ENCODE peak calls at places on chromosomes 12 and 14, in ten cellular contexts. F is tibial nerve; Y is Caco-2; N is natural killer cell; M is GM10248; Z is CD4-positive, alpha-beta T cell; K is fibroblast of villous mesenchyme; C is coronary artery; J is PC-3; W is brain microvascular endothelial cell. T is an unnamed sample.

GRCh38 chr12:51970904-51971646 is 19.6 kb downstream of the ACVR1B start:
- DNase-seq in M (peak), W (no peak), J (peak), K (peak), C (peak), F (no peak), Y (peak), Z (no peak), N (no peak), T (no peak)

GRCh38 chr14:85531594-85532391 is 1.8 kb downstream of the FLRT2 start:
- DNase-seq in J (no peak), W (peak), F (peak), N (no peak), Y (no peak), C (peak), Z (no peak), M (no peak), K (peak), T (peak)

GRCh38 chr14:74014299-74014698 is 4.8 kb downstream of the ENTPD5 start:
- DNase-seq in N (no peak), J (no peak), Y (peak), K (peak), C (no peak), Z (no peak), F (no peak), W (no peak), M (no peak), T (no peak)

GRCh38 chr14:45156067-45156466 is 20.3 kb downstream of the FANCM start:
- DNase-seq in Z (no peak), F (no peak), J (no peak), M (no peak), K (peak), C (no peak), N (no peak), W (no peak), Y (no peak), T (no peak)

GRCh38 chr12:52351196-52352059 is 15.9 kb downstream of the KRT85 start:
- DNase-seq in W (no peak), Z (peak), K (no peak), F (no peak), Y (no peak), N (peak), J (no peak), C (no peak), M (no peak), T (no peak)

GRCh38 chr12:77947746-77948145 is 117.1 kb downstream of the NAV3 start:
- DNase-seq in M (no peak), Y (no peak), K (no peak), W (no peak), C (no peak), F (no peak), Z (no peak), N (no peak), J (no peak), T (no peak)

GRCh38 chr12:15719230-15719629 is 70.0 kb downstream of the EPS8 start:
- DNase-seq in M (no peak), J (peak), Z (no peak), Y (no peak), K (peak), C (no peak), N (no peak), F (no peak), W (no peak), T (no peak)

GRCh38 chr14:105061428-105062047 is 3.7 kb downstream of the GPR132 start:
- DNase-seq in F (no peak), Y (peak), J (no peak), M (peak), N (no peak), K (no peak), W (no peak), C (no peak), Z (no peak), T (no peak)

GRCh38 chr12:118064608-118065007 is 3.6 kb upstream of the WSB2 start:
- DNase-seq in M (no peak), K (no peak), J (no peak), F (no peak), C (no peak), Y (no peak), W (no peak), Z (no peak), N (no peak), T (no peak)
- TF ChIP-seq CTCF in M (peak), K (peak), J (peak), F (no peak), C (no peak), Y (peak), W (peak), Z (no peak), N (no peak), T (peak)

GRCh38 chr14:20606190-20606901 is 15.2 kb upstream of the RNASE12 start:
- DNase-seq in W (peak), Y (peak), K (peak), J (peak), M (no peak), F (no peak), C (no peak), N (no peak), Z (no peak), T (peak)

GRCh38 chr14:20609215-20610001 is 18.2 kb upstream of the RNASE12 start:
- DNase-seq in C (no peak), J (peak), W (peak), K (peak), M (peak), Z (peak), N (peak), Y (peak), F (peak), T (peak)

GRCh38 chr14:20608383-20609095 is 17.4 kb upstream of the RNASE12 start:
- DNase-seq in N (no peak), M (no peak), F (no peak), C (no peak), W (no peak), K (no peak), Z (no peak), J (no peak), Y (no peak), T (no peak)

GRCh38 chr14:20606902-20607242 is 15.7 kb upstream of the RNASE12 start:
- DNase-seq in Z (no peak), N (no peak), J (no peak), M (no peak), C (no peak), K (no peak), W (no peak), F (no peak), Y (no peak), T (no peak)

DNA sequence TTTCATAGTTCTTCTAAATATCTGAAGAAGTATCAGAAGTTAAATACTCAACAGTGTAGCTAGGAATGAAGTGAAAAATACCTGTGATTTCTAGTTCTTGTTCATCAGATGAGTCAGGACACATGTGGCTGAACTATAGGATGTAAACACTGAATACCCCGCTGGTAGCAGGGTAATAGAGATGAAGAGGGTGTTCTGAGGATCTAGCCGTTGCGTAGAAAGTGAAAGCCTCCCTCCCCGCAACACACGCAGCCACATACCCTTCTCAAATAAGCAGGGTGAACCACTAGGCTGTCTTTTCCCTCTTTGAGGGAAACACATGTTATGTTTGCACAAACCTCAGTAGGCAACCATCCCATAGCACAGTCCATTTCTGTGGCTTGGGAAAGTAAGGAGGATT is 16.4 kb upstream of the RNASE12 start:
- DNase-seq in Y (no peak), K (no peak), Z (no peak), F (no peak), W (no peak), M (no peak), N (no peak), C (no peak), J (no peak), T (no peak)
- TF ChIP-seq CTCF in Y (no peak), K (no peak), Z (no peak), F (no peak), W (no peak), M (no peak), N (no peak), C (no peak), J (no peak), T (no peak)

DNA sequence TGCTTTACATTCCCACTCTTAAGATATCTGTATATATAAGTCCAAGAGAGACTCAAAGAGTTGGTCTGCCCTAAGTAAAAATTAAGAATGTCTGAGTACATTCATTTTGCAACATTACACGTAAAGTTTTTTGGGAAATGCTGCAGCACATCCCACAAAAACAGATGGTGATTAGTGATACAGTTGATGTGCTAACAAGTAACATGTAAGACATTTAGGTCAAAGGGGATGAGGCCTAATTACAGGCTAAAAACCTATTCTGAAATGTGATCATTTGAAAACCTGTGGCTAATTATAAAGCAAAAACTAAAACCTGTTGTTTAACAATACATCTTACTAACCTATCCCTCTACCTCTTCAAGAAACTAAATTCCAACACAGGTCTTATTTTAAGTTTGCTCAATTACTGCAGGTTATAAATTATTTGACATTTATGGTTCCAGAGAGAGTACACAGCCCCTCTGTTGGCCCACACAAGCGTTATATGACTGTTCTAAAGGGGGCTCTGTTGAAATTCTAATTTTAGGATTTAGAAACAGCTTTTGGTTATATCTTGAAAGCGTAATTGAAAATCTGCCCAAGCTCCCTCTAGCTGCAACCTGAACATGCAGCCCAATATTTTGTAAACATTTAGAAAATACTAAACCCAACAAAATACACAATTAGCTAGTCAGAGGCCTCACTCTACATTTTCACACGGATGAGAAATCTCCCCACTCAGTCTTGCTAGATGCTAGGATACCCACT is 42.9 kb downstream of the BRAP start:
- DNase-seq in Y (no peak), J (no peak), C (no peak), F (no peak), K (peak), M (no peak), W (no peak), Z (no peak), N (no peak), T (peak)
- TF ChIP-seq CTCF in Y (no peak), J (no peak), C (no peak), F (no peak), K (peak), M (no peak), W (peak), Z (no peak), N (no peak), T (no peak)

GRCh38 chr12:32151552-32151951 is 44.9 kb downstream of the BICD1 start:
- DNase-seq in Z (no peak), N (no peak), J (no peak), W (no peak), F (no peak), C (no peak), M (no peak), Y (no peak), K (no peak), T (no peak)
- TF ChIP-seq CTCF in Z (no peak), N (no peak), J (no peak), W (no peak), F (no peak), C (no peak), M (no peak), Y (no peak), K (no peak), T (no peak)

GRCh38 chr12:107679346-107679745 is 6.3 kb upstream of the PWP1 start:
- DNase-seq in W (no peak), N (no peak), M (no peak), Y (no peak), F (no peak), K (no peak), C (no peak), J (no peak), Z (no peak), T (no peak)

GRCh38 chr12:107684029-107684790 is 1.4 kb upstream of the PWP1 start:
- DNase-seq in J (peak), Z (no peak), N (no peak), K (no peak), F (no peak), C (no peak), W (peak), M (no peak), Y (no peak), T (peak)

GRCh38 chr12:107684990-107685359 is 624 bp upstream of the PWP1 start:
- DNase-seq in M (no peak), K (peak), F (no peak), J (peak), C (no peak), Y (peak), N (no peak), W (peak), Z (no peak), T (peak)

GRCh38 chr12:107681455-107681835 is 4.2 kb upstream of the PWP1 start:
- DNase-seq in Z (no peak), J (no peak), W (no peak), Y (no peak), K (no peak), C (no peak), F (no peak), M (no peak), N (no peak), T (no peak)

DNA sequence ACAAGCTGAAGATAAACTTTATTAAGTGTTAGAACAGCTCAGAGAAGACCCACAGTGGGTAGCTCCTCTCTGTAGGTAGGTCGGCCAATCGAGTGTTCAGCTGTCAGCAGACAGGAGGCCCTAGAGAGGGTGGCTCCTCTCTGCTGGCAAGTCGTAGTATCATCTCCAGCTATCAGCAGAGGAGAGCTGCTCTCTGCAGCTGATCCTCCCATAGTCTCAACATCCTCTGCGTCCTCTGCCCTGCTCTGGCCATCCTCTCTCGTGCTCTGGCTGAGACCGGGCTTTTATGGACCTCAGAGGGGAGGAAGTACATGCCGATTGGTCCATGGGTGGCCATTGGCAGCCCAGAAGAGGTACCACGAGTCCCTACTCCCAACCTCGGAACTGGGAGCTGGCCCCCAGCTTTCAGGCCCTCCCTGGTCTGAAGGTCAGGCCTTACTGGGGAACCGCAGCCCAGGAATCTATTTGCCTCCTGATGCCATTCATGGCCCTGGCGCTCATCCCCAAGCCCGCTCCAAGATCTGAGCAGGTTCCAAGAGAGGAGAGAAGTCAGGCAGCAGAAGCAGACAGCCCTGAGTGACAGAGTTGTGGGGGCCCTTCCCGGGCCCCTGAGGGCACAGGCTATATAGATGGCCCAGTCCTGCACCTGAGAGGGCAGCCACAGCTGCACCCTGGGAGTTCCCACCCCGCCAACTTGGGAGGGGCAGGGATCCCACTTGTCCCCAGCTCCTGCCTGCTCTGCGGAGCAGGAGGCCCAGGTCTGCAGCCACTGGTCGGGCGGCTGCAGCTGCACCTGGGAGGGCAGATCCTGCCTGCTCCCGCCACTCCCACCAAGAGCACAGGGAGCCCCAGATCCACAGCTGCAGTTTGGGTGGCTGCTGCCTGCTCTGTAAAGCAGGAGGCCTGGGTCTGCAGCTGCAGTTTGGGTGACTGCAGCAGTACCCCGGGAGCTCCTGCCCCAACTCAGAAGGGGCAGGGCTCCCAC is 3.5 kb upstream of the PWP1 start:
- DNase-seq in Y (no peak), C (no peak), K (no peak), N (no peak), W (no peak), Z (no peak), M (no peak), F (no peak), J (no peak), T (no peak)
- TF ChIP-seq CTCF in Y (no peak), C (no peak), K (no peak), N (no peak), W (no peak), Z (no peak), M (no peak), F (no peak), J (no peak), T (no peak)

GRCh38 chr12:117889098-117889497 is 79.7 kb downstream of the KSR2 start:
- DNase-seq in Y (no peak), J (no peak), M (peak), F (no peak), K (no peak), N (no peak), Z (no peak), C (no peak), W (no peak), T (no peak)

GRCh38 chr12:117892441-117892840 is 76.3 kb downstream of the KSR2 start:
- DNase-seq in N (no peak), J (peak), Z (no peak), K (no peak), C (no peak), Y (no peak), F (no peak), M (no peak), W (no peak), T (no peak)

GRCh38 chr12:117885211-117885610 is 83.6 kb downstream of the KSR2 start:
- DNase-seq in F (no peak), M (no peak), K (no peak), C (no peak), W (no peak), Z (no peak), Y (no peak), J (no peak), N (no peak), T (no peak)

GRCh38 chr12:117890644-117891043 is 78.1 kb downstream of the KSR2 start:
- DNase-seq in J (no peak), N (no peak), W (no peak), C (no peak), K (no peak), F (no peak), M (no peak), Y (no peak), Z (no peak), T (no peak)

DNA sequence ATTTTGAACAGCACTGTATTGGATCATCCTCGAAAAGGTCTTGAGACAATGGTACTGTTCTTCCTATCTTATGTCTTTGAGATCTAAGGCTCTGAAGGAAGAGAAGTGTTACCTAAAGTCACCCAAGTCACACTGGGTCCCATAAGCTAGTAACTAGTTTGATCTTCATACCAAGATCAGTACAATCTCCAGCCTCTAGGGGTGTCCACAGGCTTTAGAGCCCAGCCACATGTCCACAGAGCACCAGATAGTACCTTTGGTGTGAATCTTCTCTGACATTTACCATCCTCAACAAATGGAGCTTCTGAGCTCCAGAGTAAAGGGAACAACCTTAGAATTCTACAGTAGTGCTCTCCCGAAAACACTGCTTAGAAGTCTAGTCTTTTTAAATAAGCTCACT is 78.7 kb downstream of the KSR2 start:
- DNase-seq in Y (no peak), W (no peak), F (no peak), C (no peak), J (peak), N (no peak), K (no peak), Z (no peak), M (no peak), T (no peak)
- TF ChIP-seq CTCF in Y (no peak), W (peak), F (no peak), C (no peak), J (peak), N (no peak), K (no peak), Z (no peak), M (peak), T (no peak)